ENCODE peak calls at places on chromosomes 4 and X, in seven cellular contexts. C is AG04450, V is AG10803, I is heart right ventricle, M is endodermal cell, G is WERI-Rb-1, S is IMR-90. Z is an unnamed sample.

GRCh38 chr4:15778191-15778741 is at the start of gene CD38:
- DNase-seq in V (no peak), G (no peak), C (no peak), S (no peak), M (peak; percentile 78), I (peak; percentile 15), Z (peak; percentile 76)

GRCh38 chrX:100673397-100673953 is 29.5 kb downstream of the SRPX2 start:
- DNase-seq in S (peak; percentile 91), V (peak; percentile 68), M (no peak), I (no peak), G (no peak), C (peak; percentile 54), Z (no peak)

GRCh38 chr4:64784125-64784524 is 374.9 kb upstream of the TECRL start:
- DNase-seq in V (peak; percentile 48), C (no peak), G (no peak), M (no peak), S (no peak), I (no peak), Z (no peak)

GRCh38 chrX:97224148-97224547 is 340.4 kb downstream of the RPA4 start:
- DNase-seq in S (no peak), M (no peak), V (no peak), G (no peak), I (no peak), C (no peak), Z (peak; percentile 1)

GRCh38 chr4:41748074-41748787 is at the start of gene PHOX2B:
- DNase-seq in V (no peak), G (no peak), S (no peak), I (no peak), C (no peak), M (peak; percentile 63), Z (no peak)

GRCh38 chrX:118228456-118228855 is 111.8 kb upstream of the KLHL13 start:
- DNase-seq in S (no peak), G (no peak), V (no peak), M (no peak), C (no peak), I (no peak), Z (no peak)

GRCh38 chr4:87009095-87009648 is 74.4 kb downstream of the AFF1 start:
- DNase-seq in G (no peak), V (no peak), I (no peak), M (no peak), C (no peak), S (no peak), Z (no peak)

GRCh38 chrX:101550362-101550761 is at the start of gene ARMCX1:
- DNase-seq in G (no peak), I (peak; percentile 77), V (peak; percentile 76), S (peak; percentile 74), C (peak; percentile 45), M (peak; percentile 81), Z (peak; percentile 1)

GRCh38 chr4:177380730-177381287 is 61.4 kb downstream of the AGA start:
- DNase-seq in C (no peak), I (no peak), S (no peak), M (peak; percentile 95), V (no peak), G (peak; percentile 31), Z (no peak)

GRCh38 chr4:6052679-6053078 is 34.4 kb upstream of the C4orf50 start:
- DNase-seq in G (no peak), S (no peak), C (no peak), M (no peak), I (no peak), V (no peak), Z (no peak)

GRCh38 chr4:84177831-84178230 is 321.3 kb downstream of the NKX6-1 start:
- DNase-seq in G (no peak), M (no peak), C (no peak), V (no peak), I (no peak), S (no peak), Z (no peak)

GRCh38 chr4:182874158-182874855 is 42.9 kb downstream of the DCTD start:
- DNase-seq in V (no peak), I (no peak), S (no peak), M (no peak), G (no peak), C (no peak), Z (no peak)

GRCh38 chr4:13888112-13888511 is 260.6 kb upstream of the BOD1L1 start:
- DNase-seq in I (no peak), M (no peak), S (peak; percentile 93), C (peak; percentile 73), V (peak; percentile 94), G (no peak), Z (no peak)

GRCh38 chrX:138754861-138755260 is 43.3 kb upstream of the FGF13 start:
- DNase-seq in G (no peak), V (peak; percentile 8), S (no peak), C (no peak), I (no peak), M (no peak), Z (no peak)

GRCh38 chrX:133215747-133216146 is 2.4 kb downstream of the TFDP3 start:
- DNase-seq in G (no peak), M (peak; percentile 64), I (no peak), C (no peak), S (peak; percentile 2), V (no peak), Z (no peak)

GRCh38 chrX:23857409-23857808 is 50.3 kb downstream of the APOO start:
- DNase-seq in M (no peak), G (no peak), I (no peak), V (no peak), S (no peak), C (no peak), Z (no peak)

GRCh38 chr4:54657556-54658313 is at the start of gene KIT:
- DNase-seq in S (peak; percentile 32), I (peak; percentile 12), C (no peak), V (peak; percentile 18), M (peak; percentile 95), G (peak; percentile 38), Z (peak; percentile 10)

GRCh38 chr4:8329859-8330761 is 60.6 kb downstream of the HTRA3 start:
- DNase-seq in C (no peak), V (no peak), I (no peak), M (peak; percentile 37), S (no peak), G (peak; percentile 5), Z (no peak)

GRCh38 chr4:38414410-38414809 is 249.6 kb upstream of the KLF3 start:
- DNase-seq in V (no peak), C (no peak), M (no peak), G (no peak), I (no peak), S (no peak), Z (no peak)

GRCh38 chrX:105822138-105823091 is at the start of gene NRK:
- DNase-seq in V (no peak), I (peak; percentile 9), M (peak; percentile 70), G (no peak), C (no peak), S (no peak), Z (no peak)

GRCh38 chrX:73767017-73767416 is 204.0 kb downstream of the CHIC1 start:
- DNase-seq in V (no peak), S (no peak), I (no peak), C (no peak), G (no peak), M (no peak), Z (no peak)

GRCh38 chr4:153341575-153342090 is 2.9 kb upstream of the MND1 start:
- DNase-seq in C (no peak), V (peak; percentile 42), S (peak; percentile 64), G (no peak), M (no peak), I (no peak), Z (peak; percentile 13)

GRCh38 chr4:174217273-174218126 is 66.0 kb downstream of the FBXO8 start:
- DNase-seq in C (no peak), M (peak; percentile 76), I (peak; percentile 15), G (no peak), S (peak; percentile 37), V (peak; percentile 65), Z (no peak)

GRCh38 chr4:121304843-121305348 is 75.9 kb downstream of the QRFPR start:
- DNase-seq in I (no peak), M (no peak), G (no peak), S (no peak), V (no peak), C (no peak), Z (no peak)

GRCh38 chrX:4263005-4263404 is 549.6 kb upstream of the PRKX start:
- DNase-seq in C (no peak), G (no peak), V (no peak), S (no peak), I (no peak), M (no peak), Z (no peak)
- TF ChIP-seq CTCF in C (no peak), G (peak; percentile 41), V (no peak), S (no peak), I (peak; percentile 9), M (peak; percentile 82), Z (no peak)

GRCh38 chr4:80221161-80221560 is 23.9 kb downstream of the PRDM8 start:
- DNase-seq in M (no peak), I (no peak), V (peak; percentile 61), S (peak; percentile 61), C (no peak), G (no peak), Z (no peak)
- TF ChIP-seq CTCF in M (peak; percentile 64), I (peak; percentile 41), V (peak; percentile 64), S (peak; percentile 54), C (peak; percentile 56), G (no peak), Z (peak; percentile 35)

DNA sequence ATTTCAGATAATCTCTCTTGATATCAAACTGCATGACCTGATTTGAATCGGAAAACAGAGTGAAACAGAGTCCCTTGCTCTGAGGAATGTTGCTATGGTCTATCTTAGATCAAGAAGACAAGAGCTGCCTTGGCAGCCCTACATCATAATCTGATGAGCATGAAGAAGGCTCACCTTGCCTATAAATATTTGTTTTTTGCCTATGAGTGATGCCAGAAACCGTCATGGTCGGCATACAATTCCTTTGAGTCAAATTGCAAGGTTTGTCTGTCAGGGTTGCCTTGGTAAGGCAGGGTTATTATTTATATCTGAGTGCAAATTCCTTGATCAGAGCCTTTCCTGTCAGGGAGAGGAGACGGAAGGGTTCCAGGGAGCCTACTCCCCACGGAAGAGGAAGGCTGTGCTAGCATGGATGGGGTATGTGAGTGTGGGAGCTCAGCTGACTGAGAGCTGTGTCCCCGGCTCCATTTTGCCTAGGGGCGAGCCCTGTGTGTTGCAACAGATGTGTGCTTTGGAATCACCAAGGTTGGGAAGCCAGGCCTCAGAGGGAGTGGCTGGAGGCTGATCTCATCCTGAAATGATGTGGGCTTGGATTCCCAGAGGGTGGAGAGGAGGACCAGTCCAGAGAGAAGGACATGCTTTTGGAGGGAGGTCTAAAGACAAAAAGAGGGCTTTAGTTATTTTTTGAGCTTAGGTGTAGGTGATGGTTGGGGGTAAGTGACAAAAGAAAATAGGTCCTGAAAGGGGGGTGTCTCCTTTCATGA is 43.6 kb downstream of the RTL9 start:
- DNase-seq in G (no peak), S (peak; percentile 74), I (no peak), V (peak; percentile 83), C (no peak), M (no peak), Z (no peak)
- TF ChIP-seq CTCF in G (no peak), S (no peak), I (no peak), V (no peak), C (no peak), M (no peak), Z (no peak)

GRCh38 chr4:3317656-3318211 is 24.9 kb downstream of the RGS12 start:
- DNase-seq in C (no peak), S (no peak), V (no peak), I (no peak), G (no peak), M (peak; percentile 40), Z (no peak)
- TF ChIP-seq CTCF in C (no peak), S (no peak), V (no peak), I (no peak), G (no peak), M (no peak), Z (no peak)

Z was measured in GM06990.